ENCODE peak calls at places on chromosomes 1 and 21, in six cellular contexts. T, U, M, X, Z and K are unnamed samples.

GRCh38 chr1:160993544-160993943 is 27.4 kb downstream of the F11R start:
- ATAC-seq in T (peak), U (peak), M (peak), X (peak), Z (peak), K (peak)

GRCh38 chr1:223175633-223176032 is 32.6 kb upstream of the TLR5 start:
- ATAC-seq in T (no peak), U (no peak), M (peak), X (no peak), Z (peak), K (peak)

GRCh38 chr1:75668813-75669212 is 55.7 kb upstream of the ACADM start:
- ATAC-seq in T (no peak), U (no peak), M (no peak), X (no peak), Z (peak), K (no peak)

GRCh38 chr1:238401138-238401537 is 510.4 kb upstream of the ZP4 start:
- ATAC-seq in T (no peak), U (no peak), M (peak), X (no peak), Z (no peak), K (no peak)

GRCh38 chr1:91948097-91948496 is 1.1 kb upstream of the BRDT start:
- ATAC-seq in T (no peak), U (no peak), M (no peak), X (no peak), Z (peak), K (no peak)

GRCh38 chr1:48216276-48216675 is 6.2 kb upstream of the SLC5A9 start:
- ATAC-seq in T (peak), U (no peak), M (no peak), X (no peak), Z (no peak), K (no peak)

GRCh38 chr1:183675883-183676282 is 22.8 kb upstream of the APOBEC4 start:
- ATAC-seq in T (peak), U (no peak), M (no peak), X (no peak), Z (no peak), K (no peak)

GRCh38 chr1:66302184-66302742 is 231.7 kb upstream of the SGIP1 start:
- ATAC-seq in T (no peak), U (no peak), M (no peak), X (no peak), Z (no peak), K (no peak)

GRCh38 chr21:16535100-16535418 is 805.3 kb downstream of the USP25 start:
- ATAC-seq in T (no peak), U (peak), M (peak), X (no peak), Z (peak), K (peak)

GRCh38 chr1:113185463-113186104 is 112.6 kb downstream of the LRIG2 start:
- ATAC-seq in T (no peak), U (no peak), M (no peak), X (no peak), Z (peak), K (no peak)

GRCh38 chr1:107785506-107786213 is 179.3 kb downstream of the VAV3 start:
- ATAC-seq in T (no peak), U (no peak), M (peak), X (no peak), Z (peak), K (no peak)

GRCh38 chr1:23558140-23558871 is 995 bp downstream of the ID3 start:
- ATAC-seq in T (peak), U (no peak), M (peak), X (peak), Z (peak), K (no peak)

GRCh38 chr1:64476251-64476952 is 6.5 kb downstream of the CACHD1 start:
- ATAC-seq in T (no peak), U (no peak), M (peak), X (no peak), Z (no peak), K (peak)

DNA sequence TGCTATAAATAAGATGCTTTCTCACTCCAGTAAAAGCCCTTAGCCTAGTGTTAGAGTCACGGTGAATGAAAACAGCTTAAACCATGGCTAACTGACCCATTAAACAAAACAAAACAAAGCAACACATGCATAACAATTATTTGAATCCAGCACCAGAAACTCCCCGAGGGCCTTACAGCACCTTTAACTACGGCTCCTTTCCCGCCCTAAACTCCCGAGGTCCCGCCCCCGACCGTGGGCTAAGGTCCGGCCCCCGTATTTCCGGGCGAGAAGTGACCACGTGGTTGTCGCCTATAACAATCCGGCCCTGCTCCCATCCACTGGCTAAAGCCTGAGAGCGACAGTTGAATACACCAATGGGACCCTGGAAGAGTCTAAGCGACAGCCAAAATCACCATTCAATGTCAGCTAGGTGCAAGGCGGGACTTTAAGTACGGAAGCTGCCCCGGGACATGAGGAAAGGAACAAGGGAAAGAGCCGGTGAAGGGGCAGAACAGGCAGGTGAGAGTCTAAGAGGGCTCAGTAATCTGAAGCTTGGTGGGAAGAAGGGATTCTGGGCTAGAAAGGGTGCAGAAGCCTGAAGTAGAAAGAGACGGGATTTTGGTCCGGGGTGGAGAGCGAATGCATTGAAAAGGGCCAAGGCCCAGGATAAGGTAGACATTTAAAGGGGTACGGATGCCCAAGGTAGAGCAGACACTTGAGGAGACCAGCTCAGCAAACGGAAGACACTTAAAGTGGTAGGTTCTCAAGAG is at the start of gene FLAD1:
- ATAC-seq in T (peak), U (peak), M (peak), X (peak), Z (peak), K (peak)
- TF ChIP-seq EP300 in T (no peak), U (no peak), M (no peak), X (no peak), Z (no peak), K (no peak)

GRCh38 chr1:164320780-164321683 is 238.0 kb upstream of the PBX1 start:
- ATAC-seq in T (peak), U (no peak), M (peak), X (no peak), Z (no peak), K (peak)
- TF ChIP-seq EP300 in T (no peak), U (no peak), M (no peak), X (no peak), Z (no peak), K (no peak)

GRCh38 chr1:22451702-22452400 is at the start of gene ZBTB40:
- ATAC-seq in T (peak), U (peak), M (peak), X (peak), Z (peak), K (peak)
- TF ChIP-seq EP300 in T (peak), U (no peak), M (no peak), X (peak), Z (no peak), K (no peak)

GRCh38 chr1:42816600-42817439 is at the start of the genes ERMAP and SVBP:
- ATAC-seq in T (peak), U (peak), M (peak), X (peak), Z (peak), K (peak)
- TF ChIP-seq EP300 in T (no peak), U (no peak), M (no peak), X (peak), Z (no peak), K (no peak)

DNA sequence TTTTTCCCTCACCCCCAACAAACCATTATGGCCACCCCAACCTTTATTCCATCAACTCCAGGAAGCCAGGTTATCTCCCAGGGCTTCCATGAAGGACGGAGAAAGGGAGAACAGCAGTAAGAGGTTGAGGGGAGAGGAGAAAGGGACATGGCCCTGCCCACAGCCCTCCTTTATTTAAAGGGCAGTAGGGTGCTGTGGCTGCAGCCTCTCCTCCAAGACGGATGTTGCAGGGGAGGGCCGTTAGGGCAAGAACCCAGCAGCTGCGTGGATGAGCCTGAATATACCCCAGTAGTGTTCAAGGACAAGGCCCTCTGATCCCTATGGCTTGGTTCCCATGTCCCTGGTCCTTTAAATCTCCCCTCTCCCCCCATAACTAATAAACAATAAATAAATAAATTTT is 5.9 kb downstream of the RXFP4 start:
- ATAC-seq in T (no peak), U (no peak), M (no peak), X (no peak), Z (no peak), K (no peak)
- TF ChIP-seq EP300 in T (no peak), U (no peak), M (no peak), X (no peak), Z (no peak), K (no peak)

DNA sequence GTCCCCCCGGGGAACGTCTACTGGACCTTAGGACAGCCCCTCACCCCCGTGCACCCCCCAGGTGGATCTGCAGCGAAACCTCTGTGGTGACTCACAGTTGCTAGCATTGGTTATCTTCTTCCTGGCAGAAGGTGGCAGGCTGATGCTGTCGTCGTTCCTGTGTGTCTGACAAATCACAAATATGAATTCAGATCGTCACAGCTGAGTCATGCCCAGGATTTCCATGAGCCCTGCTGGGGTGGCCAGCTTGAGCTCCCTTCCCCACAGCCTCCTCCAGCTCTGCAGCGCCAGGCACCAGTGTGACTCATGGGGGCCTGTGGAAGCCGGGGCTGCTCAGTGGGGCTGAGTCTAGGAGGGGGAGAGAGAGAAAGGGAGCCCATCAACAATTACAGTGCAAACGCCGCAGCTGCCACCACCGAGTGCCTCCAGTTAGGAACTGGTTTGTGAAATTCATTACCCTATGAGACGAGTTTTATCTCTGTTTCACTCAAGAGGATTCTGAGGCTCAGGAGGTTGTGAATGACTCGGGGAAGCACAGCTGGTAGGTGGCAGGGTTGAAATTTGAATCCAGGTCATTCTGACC is 197.9 kb downstream of the DYRK1A start:
- ATAC-seq in T (peak), U (peak), M (peak), X (peak), Z (peak), K (peak)
- TF ChIP-seq EP300 in T (no peak), U (peak), M (no peak), X (peak), Z (no peak), K (no peak)

DNA sequence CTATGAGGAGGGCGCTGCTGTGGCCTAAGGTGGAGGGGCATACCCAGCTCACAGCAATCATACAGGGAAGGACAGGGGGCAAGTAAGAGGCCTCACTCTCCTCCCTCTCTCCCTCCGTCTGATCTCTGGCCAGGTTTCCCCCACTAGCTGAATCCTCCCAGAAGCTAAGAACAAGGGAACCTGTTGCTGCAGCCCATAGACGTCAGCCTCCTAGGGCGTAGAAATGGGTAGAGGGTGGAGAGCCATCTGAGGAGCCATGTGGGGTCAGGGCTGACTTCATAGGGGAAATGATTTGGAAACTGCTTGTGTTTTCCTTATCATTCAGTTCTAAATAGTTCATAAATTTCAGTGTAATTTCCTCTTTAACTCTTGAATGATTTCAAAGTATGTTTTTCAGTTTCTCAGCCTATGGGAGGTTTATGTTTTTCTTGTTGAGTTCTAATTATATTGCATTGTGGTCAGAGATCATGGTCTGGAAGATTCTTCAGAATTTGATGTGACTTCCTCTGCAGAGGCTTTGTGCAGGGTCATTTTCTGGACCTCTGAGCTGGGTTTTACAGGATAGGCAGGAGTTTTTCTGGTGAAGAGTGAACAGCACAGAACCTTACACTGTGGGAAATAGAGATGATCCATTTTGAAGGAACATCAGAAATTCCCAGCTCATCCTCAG is 2.3 kb upstream of the MOB3C start:
- ATAC-seq in T (no peak), U (no peak), M (no peak), X (no peak), Z (no peak), K (no peak)
- TF ChIP-seq EP300 in T (no peak), U (no peak), M (no peak), X (no peak), Z (no peak), K (no peak)

GRCh38 chr1:96372881-96373280 is 348.7 kb upstream of the PTBP2 start:
- ATAC-seq in T (no peak), U (no peak), M (no peak), X (no peak), Z (no peak), K (no peak)

GRCh38 chr1:96374076-96374762 is 347.4 kb upstream of the PTBP2 start:
- ATAC-seq in T (no peak), U (no peak), M (no peak), X (no peak), Z (no peak), K (no peak)

GRCh38 chr1:96367791-96368190 is 353.8 kb upstream of the PTBP2 start:
- ATAC-seq in T (no peak), U (no peak), M (no peak), X (no peak), Z (no peak), K (no peak)

GRCh38 chr1:96366516-96366915 is 355.1 kb upstream of the PTBP2 start:
- ATAC-seq in T (no peak), U (no peak), M (no peak), X (no peak), Z (no peak), K (no peak)

DNA sequence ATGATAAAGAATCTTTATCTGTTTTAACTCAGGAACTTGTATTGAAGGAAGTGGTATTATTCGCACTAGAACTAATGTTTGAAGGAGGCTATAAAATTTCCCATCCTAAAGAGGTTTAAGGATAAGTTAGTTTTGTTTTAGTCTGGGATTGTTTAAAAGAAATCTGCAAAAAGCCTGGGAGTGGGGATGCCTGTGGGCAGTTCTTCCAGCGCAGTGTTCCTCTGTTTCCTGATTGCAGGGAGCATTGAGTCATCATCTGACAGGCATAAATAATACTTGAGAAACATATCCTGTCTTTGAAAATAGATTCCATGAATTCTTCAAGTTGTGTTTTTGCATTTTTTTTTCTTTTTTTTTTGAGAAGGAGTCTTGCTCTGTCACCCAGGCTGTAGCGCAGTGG is 350.8 kb upstream of the PTBP2 start:
- ATAC-seq in T (no peak), U (no peak), M (no peak), X (no peak), Z (no peak), K (no peak)
- TF ChIP-seq EP300 in T (no peak), U (no peak), M (no peak), X (no peak), Z (no peak), K (no peak)